ENCODE peak calls at places on chromosome 3, in seven cellular contexts. R, K, O, C, Y, M and F are unnamed samples.

GRCh38 chr3:126291537-126291936 is 65.7 kb downstream of the KLF15 start:
- DNase-seq in O (no peak), K (no peak), R (no peak), Y (no peak), M (no peak), C (no peak), F (no peak)

GRCh38 chr3:125202197-125202596 is 10.4 kb downstream of the SLC12A8 start:
- DNase-seq in Y (no peak), C (no peak), O (no peak), R (no peak), M (no peak), K (peak; percentile 56), F (peak; percentile 53)

GRCh38 chr3:141539441-141540187 is 52.8 kb downstream of the RASA2 start:
- DNase-seq in O (no peak), M (no peak), R (no peak), C (no peak), Y (no peak), K (no peak), F (no peak)

GRCh38 chr3:124363451-124363850 is 366.8 kb upstream of the UMPS start:
- DNase-seq in K (peak; percentile 58), M (no peak), O (no peak), Y (no peak), C (no peak), R (no peak), F (no peak)

GRCh38 chr3:138373695-138374094 is 25.3 kb downstream of the MRAS start:
- DNase-seq in C (no peak), Y (no peak), R (no peak), K (no peak), M (no peak), O (no peak), F (no peak)

GRCh38 chr3:159458010-159458409 is 530.6 kb upstream of the IL12A start:
- DNase-seq in Y (peak; percentile 99), O (peak; percentile 88), K (peak; percentile 94), C (no peak), M (no peak), R (peak; percentile 95), F (no peak)

GRCh38 chr3:185537369-185537970 is 14.9 kb downstream of the LIPH start:
- DNase-seq in O (peak; percentile 90), K (peak; percentile 98), Y (peak; percentile 98), C (peak; percentile 41), M (peak; percentile 83), R (peak; percentile 93), F (peak; percentile 81)

GRCh38 chr3:182349951-182350350 is 443.4 kb upstream of the ATP11B start:
- DNase-seq in K (no peak), Y (no peak), R (no peak), M (no peak), O (no peak), C (no peak), F (no peak)

GRCh38 chr3:61807865-61808276 is 246.5 kb downstream of the PTPRG start:
- DNase-seq in C (no peak), K (peak; percentile 67), Y (no peak), M (no peak), R (no peak), O (no peak), F (no peak)

GRCh38 chr3:181713673-181714270 is 2.0 kb downstream of the SOX2 start:
- DNase-seq in M (no peak), K (no peak), Y (no peak), O (no peak), C (no peak), R (no peak), F (no peak)

GRCh38 chr3:69428657-69429255 is 42.9 kb upstream of the FRMD4B start:
- DNase-seq in C (no peak), Y (no peak), M (no peak), O (no peak), K (peak; percentile 12), R (no peak), F (no peak)

GRCh38 chr3:189794518-189794917 is 163.3 kb downstream of the TP63 start:
- DNase-seq in K (no peak), M (no peak), O (no peak), C (no peak), Y (no peak), R (no peak), F (no peak)

GRCh38 chr3:100978036-100978659 is 15.1 kb downstream of the ABI3BP start:
- DNase-seq in R (no peak), K (no peak), O (no peak), Y (no peak), C (no peak), M (no peak), F (no peak)

GRCh38 chr3:126419886-126420786 is 25.4 kb downstream of the CFAP100 start:
- DNase-seq in K (no peak), O (peak; percentile 21), R (no peak), Y (no peak), C (no peak), M (no peak), F (no peak)

GRCh38 chr3:11820540-11821041 is 26.1 kb downstream of the TAMM41 start:
- DNase-seq in O (no peak), K (peak; percentile 73), Y (no peak), C (no peak), R (no peak), M (peak; percentile 40), F (peak; percentile 22)

GRCh38 chr3:196699749-196700148 is 12.3 kb downstream of the CEP19 start:
- DNase-seq in Y (no peak), R (no peak), C (no peak), O (no peak), K (no peak), M (no peak), F (no peak)

GRCh38 chr3:46929324-46929723 is 47.2 kb downstream of the CCDC12 start:
- DNase-seq in K (no peak), Y (no peak), C (peak; percentile 74), O (no peak), R (no peak), M (no peak), F (no peak)
- TF ChIP-seq CTCF in K (no peak), Y (no peak), C (no peak), O (no peak), R (no peak), M (no peak), F (no peak)

DNA sequence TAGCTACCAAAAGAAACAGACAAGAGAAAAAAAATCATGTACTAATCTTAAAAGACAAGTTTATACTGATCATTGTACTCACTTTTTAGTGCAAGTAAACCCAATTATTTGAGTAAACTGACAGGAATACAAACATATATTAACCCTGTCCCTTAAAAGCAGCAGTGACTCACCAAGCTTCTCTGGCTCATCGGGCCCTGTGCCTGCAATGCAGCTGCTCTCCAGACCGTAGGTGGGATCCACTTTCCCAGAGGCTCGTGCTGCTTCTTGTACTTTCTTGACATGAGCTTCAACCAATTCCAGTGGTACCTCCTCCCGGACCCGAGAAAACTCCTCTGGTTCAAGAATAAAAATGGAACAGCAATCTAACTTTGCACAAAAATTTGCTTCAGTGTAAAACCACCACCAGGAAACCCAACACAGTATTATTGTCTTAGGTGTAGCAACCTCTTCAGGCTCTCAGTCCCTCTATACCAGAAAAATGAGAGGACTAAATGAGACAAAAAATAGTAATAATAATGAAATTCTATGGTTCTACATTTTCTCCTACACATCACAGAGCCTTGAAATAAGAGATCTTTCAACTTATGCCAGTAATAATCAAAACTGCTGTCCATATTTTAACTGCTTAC is 82.6 kb upstream of the CSPG5 start:
- DNase-seq in M (no peak), C (no peak), R (no peak), O (peak; percentile 20), K (peak; percentile 84), Y (no peak), F (no peak)
- TF ChIP-seq CTCF in M (no peak), C (no peak), R (no peak), O (no peak), K (no peak), Y (no peak), F (no peak)

GRCh38 chr3:128919988-128920387 is 40.6 kb downstream of the ACAD9 start:
- DNase-seq in K (no peak), O (no peak), R (no peak), Y (no peak), C (no peak), M (no peak), F (no peak)

GRCh38 chr3:128911911-128912310 is 32.5 kb downstream of the ACAD9 start:
- DNase-seq in R (no peak), Y (no peak), C (peak; percentile 66), K (no peak), M (no peak), O (no peak), F (no peak)

GRCh38 chr3:128914966-128915645 is 35.7 kb downstream of the ACAD9 start:
- DNase-seq in R (no peak), O (no peak), C (no peak), Y (no peak), K (no peak), M (no peak), F (no peak)

GRCh38 chr3:128922804-128923459 is 43.5 kb downstream of the ACAD9 start:
- DNase-seq in M (no peak), O (no peak), Y (no peak), R (no peak), C (no peak), K (no peak), F (no peak)

DNA sequence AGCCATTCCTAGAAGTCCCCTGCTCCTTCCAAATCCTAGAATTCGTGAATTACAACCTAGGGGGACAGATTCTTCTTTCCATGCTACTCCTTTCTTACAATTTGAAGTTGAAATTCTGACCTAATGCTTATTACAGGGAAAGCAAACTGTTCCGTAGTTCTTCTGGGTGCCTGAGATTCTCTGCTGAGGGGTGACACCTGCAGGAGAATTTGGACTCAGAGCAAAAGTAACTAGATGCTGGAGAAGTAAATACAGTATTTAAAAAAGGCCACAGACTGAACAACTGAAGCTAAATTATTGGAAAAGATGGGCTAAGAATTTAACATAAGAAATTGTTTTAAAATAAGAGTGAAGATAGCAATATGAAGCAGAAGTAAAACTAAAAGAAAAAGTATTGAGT is 37.9 kb downstream of the ACAD9 start:
- DNase-seq in C (no peak), M (no peak), O (no peak), K (peak; percentile 31), R (no peak), Y (no peak), F (no peak)
- TF ChIP-seq CTCF in C (peak; percentile 50), M (peak; percentile 17), O (no peak), K (peak; percentile 40), R (no peak), Y (peak; percentile 16), F (no peak)

GRCh38 chr3:195155842-195156241 is 115.1 kb downstream of the XXYLT1 start:
- DNase-seq in C (no peak), Y (no peak), O (no peak), K (no peak), R (no peak), M (no peak), F (no peak)
- TF ChIP-seq CTCF in C (no peak), Y (no peak), O (no peak), K (no peak), R (no peak), M (no peak), F (no peak)

DNA sequence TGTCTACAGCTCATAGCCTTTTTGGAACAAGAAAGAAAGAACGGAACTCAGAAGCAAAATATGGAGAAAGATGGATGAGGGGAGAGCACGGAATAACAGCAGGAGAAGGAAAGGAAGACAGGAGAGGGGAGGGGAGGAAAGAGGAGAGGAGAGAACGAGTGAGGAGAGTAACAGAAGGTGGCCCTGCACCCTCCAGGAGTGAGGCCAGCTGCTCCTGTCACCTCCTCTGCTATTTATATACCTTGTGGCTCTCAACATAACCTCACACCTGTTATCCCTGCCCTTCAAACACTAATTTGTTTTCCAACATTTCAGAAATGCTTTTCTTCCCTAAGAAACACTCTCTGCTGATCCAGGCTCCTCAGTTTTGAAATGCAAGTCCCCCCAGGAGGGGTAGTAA is 53.3 kb upstream of the ATP2B2 start:
- DNase-seq in R (no peak), O (no peak), M (no peak), C (no peak), K (no peak), Y (no peak), F (no peak)
- TF ChIP-seq CTCF in R (no peak), O (no peak), M (no peak), C (no peak), K (no peak), Y (no peak), F (no peak)

GRCh38 chr3:17025594-17026139 is 140.9 kb downstream of the PLCL2 start:
- DNase-seq in O (no peak), K (no peak), R (no peak), Y (no peak), M (peak; percentile 24), C (no peak), F (peak; percentile 41)
- TF ChIP-seq CTCF in O (no peak), K (no peak), R (no peak), Y (no peak), M (no peak), C (no peak), F (no peak)